ENCODE peak calls at places on chromosomes 4 and X, in five cellular contexts. H is pancreas, O is fibroblast of lung, X is upper lobe of right lung, I is mucosa of descending colon. T is an unnamed sample. For H3K36me3, the result is how much of the 10 kb centered on the place peaks cover.

GRCh38 chrX:45540181-45540580 is 339.5 kb upstream of the DIPK2B start:
- DNase-seq in X (no peak), O (peak), H (no peak), I (no peak), T (no peak)

GRCh38 chr4:34766935-34767859 is 1477.1 kb downstream of the ARAP2 start:
- DNase-seq in X (no peak), O (no peak), H (no peak), I (no peak), T (no peak)

GRCh38 chr4:159549092-159549491 is 446.2 kb downstream of the RAPGEF2 start:
- DNase-seq in I (no peak), O (peak), H (no peak), X (no peak), T (no peak)

GRCh38 chr4:173046818-173047217 is 121.8 kb upstream of the GALNT7 start:
- DNase-seq in O (peak), H (no peak), I (no peak), X (no peak), T (no peak)

GRCh38 chr4:121674696-121675095 is 22.1 kb downstream of the ANXA5 start:
- DNase-seq in O (no peak), H (no peak), I (no peak), X (no peak), T (no peak)

GRCh38 chrX:40007746-40008705 is 89.7 kb downstream of the BCOR start:
- DNase-seq in H (no peak), I (no peak), O (no peak), X (no peak), T (no peak)

GRCh38 chrX:31268359-31268758 is 196.5 kb upstream of the FTHL17 start:
- DNase-seq in I (no peak), X (no peak), H (no peak), O (peak), T (no peak)

GRCh38 chrX:13345037-13345436 is 25.2 kb upstream of the ATXN3L start:
- DNase-seq in X (no peak), H (no peak), I (no peak), O (no peak), T (no peak)

GRCh38 chrX:12804655-12805054 is 13.4 kb downstream of the PRPS2 start:
- DNase-seq in H (no peak), O (peak), I (no peak), X (no peak), T (no peak)

GRCh38 chr4:128006592-128006991 is 41.4 kb downstream of the ABHD18 start:
- DNase-seq in O (peak), X (no peak), I (no peak), H (no peak), T (no peak)

GRCh38 chr4:9880411-9881197 is 99.2 kb downstream of the DRD5 start:
- DNase-seq in I (no peak), X (no peak), O (no peak), H (no peak), T (no peak)

GRCh38 chrX:132219343-132219768 is at the start of gene RAP2C:
- DNase-seq in I (peak), H (peak), O (peak), X (peak), T (peak)

GRCh38 chrX:10485331-10485730 is 135.1 kb downstream of the MID1 start:
- DNase-seq in X (no peak), H (no peak), O (peak), I (no peak), T (no peak)

GRCh38 chrX:129577473-129577872 is 37.4 kb downstream of the OCRL start:
- DNase-seq in H (no peak), I (no peak), X (no peak), O (peak), T (no peak)

GRCh38 chr4:11625206-11625605 is 196.5 kb upstream of the HS3ST1 start:
- DNase-seq in X (no peak), I (no peak), O (no peak), H (no peak), T (no peak)

GRCh38 chr4:85737254-85737653 is 262.3 kb downstream of the ARHGAP24 start:
- DNase-seq in H (no peak), O (no peak), I (no peak), X (no peak), T (no peak)

GRCh38 chrX:86322913-86323312 is 174.7 kb downstream of the DACH2 start:
- DNase-seq in X (no peak), I (no peak), H (no peak), O (no peak), T (no peak)

GRCh38 chr4:57265831-57266582 is 155.8 kb upstream of the IGFBP7 start:
- DNase-seq in O (peak), H (no peak), X (no peak), I (no peak), T (no peak)

GRCh38 chrX:151830911-151831310 is 81.8 kb upstream of the MAGEA4 start:
- DNase-seq in H (no peak), O (peak), X (no peak), I (no peak), T (no peak)

GRCh38 chrX:28880136-28880535 is 292.9 kb downstream of the IL1RAPL1 start:
- DNase-seq in O (peak), I (no peak), X (no peak), H (no peak), T (no peak)

GRCh38 chr4:55547461-55547770 is 707 bp upstream of the CLOCK start:
- DNase-seq in I (peak), X (peak), H (no peak), O (peak), T (no peak)

GRCh38 chr4:2671267-2671895 is 84.8 kb downstream of the TNIP2 start:
- DNase-seq in X (no peak), O (no peak), I (no peak), H (no peak), T (no peak)

GRCh38 chr4:16532240-16532990 is 306.1 kb upstream of the TAPT1 start:
- DNase-seq in O (peak), I (no peak), X (no peak), H (no peak), T (peak)

GRCh38 chrX:125782184-125782583 is 383.9 kb downstream of the DCAF12L2 start:
- DNase-seq in X (no peak), H (no peak), I (no peak), O (no peak), T (no peak)

GRCh38 chr4:98491862-98492554 is 166.4 kb downstream of the TSPAN5 start:
- DNase-seq in X (no peak), H (no peak), I (no peak), O (peak), T (no peak)

GRCh38 chrX:108001218-108001814 is 19.1 kb upstream of the TEX13B start:
- DNase-seq in I (no peak), H (no peak), X (no peak), O (peak), T (no peak)

GRCh38 chrX:150643271-150643670 is 49.9 kb upstream of the MTMR1 start:
- DNase-seq in O (no peak), I (no peak), X (no peak), H (no peak), T (no peak)

GRCh38 chr4:53855886-53856260 is 208.5 kb downstream of the CHIC2 start:
- DNase-seq in X (no peak), O (peak), I (no peak), H (no peak), T (peak)

GRCh38 chr4:103086565-103086964 is 10.0 kb upstream of the SLC9B2 start:
- DNase-seq in O (no peak), I (no peak), X (no peak), H (no peak), T (no peak)

GRCh38 chr4:152468408-152468807 is 67.5 kb downstream of the FBXW7 start:
- DNase-seq in H (no peak), I (no peak), X (no peak), O (no peak), T (no peak)

GRCh38 chr4:180827610-180828009 is 1415.6 kb upstream of the TENM3 start:
- DNase-seq in H (no peak), O (peak), X (no peak), I (no peak), T (no peak)

GRCh38 chrX:3299626-3300025 is 46.8 kb downstream of the MXRA5 start:
- DNase-seq in O (peak), I (no peak), X (no peak), H (no peak), T (no peak)

GRCh38 chr4:21569638-21570037 is 378.9 kb downstream of the KCNIP4 start:
- DNase-seq in O (no peak), X (no peak), H (no peak), I (no peak), T (no peak)

GRCh38 chrX:106246511-106246910 is 78.4 kb downstream of the PWWP3B start:
- DNase-seq in X (no peak), H (no peak), O (peak), I (no peak), T (no peak)

GRCh38 chr4:67700119-67700873 is 659 bp downstream of the UBA6 start:
- DNase-seq in I (no peak), O (peak), X (no peak), H (no peak), T (no peak)

DNA sequence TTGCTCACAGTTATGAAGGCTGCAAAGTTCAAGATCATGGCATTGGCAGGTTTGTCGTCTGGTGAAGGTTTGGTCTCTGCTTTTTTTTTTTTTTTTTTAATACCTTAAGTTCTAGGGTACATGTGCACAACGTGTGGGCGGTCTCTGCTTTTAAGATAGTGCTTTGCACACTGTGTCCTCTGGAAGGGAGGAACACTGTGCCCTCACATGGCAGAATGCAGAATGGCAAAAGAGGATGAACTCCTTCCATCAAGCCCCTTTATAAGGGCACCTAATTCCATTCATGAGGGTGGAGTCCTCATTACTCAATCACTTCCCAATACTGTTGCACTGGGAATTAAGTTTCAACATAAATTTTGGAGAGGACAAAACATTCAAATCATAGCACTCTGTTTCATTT is 101.4 kb downstream of the GLRA2 start:
- DNase-seq in I (no peak), X (no peak), O (no peak), H (no peak), T (no peak)
- H3K36me3 ChIP-seq in I (under half), X (under half), O (under half), H (under half), T (under half)

DNA sequence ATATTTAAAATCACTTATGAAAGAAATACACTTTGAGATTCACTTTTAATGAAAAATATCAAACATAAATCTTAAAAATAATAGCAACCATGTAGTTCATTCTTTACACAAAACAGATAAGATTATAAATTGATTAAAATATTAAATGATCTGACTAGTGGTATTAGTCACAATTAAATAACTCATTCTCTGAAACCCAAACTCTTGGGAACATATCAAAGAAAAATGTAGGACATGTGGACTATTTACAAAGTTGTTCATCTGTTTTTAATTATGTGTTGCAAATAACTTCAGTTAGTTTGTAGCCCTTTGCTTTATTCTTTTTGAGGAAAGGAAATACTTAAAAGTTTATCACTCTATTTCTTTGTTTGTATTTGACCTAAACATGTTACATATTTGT is 9.5 kb upstream of the GUCY1A1 start:
- DNase-seq in H (no peak), O (no peak), I (no peak), X (no peak), T (no peak)
- H3K36me3 ChIP-seq in H (under half), O (under half), I (under half), X (under half), T (under half)

GRCh38 chr4:185290656-185291055 is 81.3 kb downstream of the SNX25 start:
- DNase-seq in X (no peak), O (no peak), H (no peak), I (no peak), T (no peak)
- H3K36me3 ChIP-seq in X (under half), O (under half), H (under half), I (under half), T (under half)

GRCh38 chr4:7058792-7059191 is 9.1 kb downstream of the GRPEL1 start:
- DNase-seq in X (no peak), I (no peak), H (no peak), O (no peak), T (no peak)

GRCh38 chr4:7054106-7054880 is 11.1 kb downstream of the TADA2B start:
- DNase-seq in O (no peak), X (no peak), H (no peak), I (no peak), T (no peak)

GRCh38 chr4:7055111-7055989 is 12.2 kb downstream of the TADA2B start:
- DNase-seq in O (no peak), H (no peak), X (no peak), I (no peak), T (no peak)

GRCh38 chr4:7052923-7053715 is 9.9 kb downstream of the TADA2B start:
- DNase-seq in O (peak), I (no peak), H (no peak), X (peak), T (no peak)

DNA sequence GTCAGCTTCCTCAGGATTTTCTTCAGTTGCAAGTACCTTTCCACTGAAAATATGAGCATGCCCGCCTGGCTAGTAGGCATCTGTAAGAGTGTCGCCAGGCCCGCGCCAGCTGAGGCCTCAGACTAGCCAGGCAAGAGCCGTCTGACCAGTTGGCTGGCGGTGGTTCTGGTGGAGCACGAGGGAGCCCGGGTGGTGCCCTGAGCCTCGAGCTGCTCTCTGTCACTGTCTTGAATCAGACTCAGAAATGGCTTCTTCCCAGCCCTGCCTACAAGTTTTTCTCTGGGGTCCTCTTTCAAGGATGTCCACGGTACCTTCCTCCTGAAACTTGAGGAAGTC is 11.9 kb downstream of the GRPEL1 start:
- DNase-seq in H (no peak), I (no peak), X (no peak), O (no peak), T (no peak)
- H3K36me3 ChIP-seq in H (half or more), I (under half), X (half or more), O (under half), T (under half)

GRCh38 chrX:21741378-21741777 is 16.5 kb downstream of the SMPX start:
- DNase-seq in I (no peak), H (no peak), X (no peak), O (no peak), T (no peak)

GRCh38 chrX:21744060-21744459 is 13.9 kb downstream of the SMPX start:
- DNase-seq in O (no peak), I (no peak), X (no peak), H (no peak), T (no peak)

GRCh38 chrX:21740329-21741274 is 17.3 kb downstream of the SMPX start:
- DNase-seq in H (peak), X (no peak), I (no peak), O (peak), T (no peak)

GRCh38 chrX:21744721-21745120 is 13.2 kb downstream of the SMPX start:
- DNase-seq in H (no peak), I (no peak), O (no peak), X (no peak), T (no peak)

GRCh38 chrX:21741869-21742701 is 15.8 kb downstream of the SMPX start:
- DNase-seq in I (no peak), X (no peak), H (no peak), O (peak), T (no peak)
- H3K36me3 ChIP-seq in I (under half), X (under half), H (under half), O (under half), T (under half)